ENCODE peak calls at places on chromosome 19, in six cellular contexts. One of them, this sample, is unnamed.

GRCh38 chr19:35265126-35265995 is 3.4 kb upstream of the USF2 start:
- DNase-seq in NCI-H1436: no peak
- DNase-seq in uterus: peak; percentile 23
- DNase-seq in Karpas-422: peak; percentile 50
- DNase-seq in M059J: peak; percentile 25
- DNase-seq in heart right ventricle: no peak
- DNase-seq in this sample: no peak

GRCh38 chr19:41928754-41929535 is 696 bp upstream of the ERFL start:
- DNase-seq in Karpas-422: peak; percentile 88
- DNase-seq in NCI-H1436: no peak
- DNase-seq in heart right ventricle: no peak
- DNase-seq in M059J: no peak
- DNase-seq in uterus: no peak
- DNase-seq in this sample: no peak

GRCh38 chr19:33158365-33158764 is 26.5 kb downstream of the WDR88 start:
- DNase-seq in Karpas-422: no peak
- DNase-seq in uterus: no peak
- DNase-seq in NCI-H1436: no peak
- DNase-seq in M059J: no peak
- DNase-seq in heart right ventricle: no peak
- DNase-seq in this sample: no peak

GRCh38 chr19:10964903-10965302 is 4.1 kb downstream of the SMARCA4 start:
- DNase-seq in heart right ventricle: no peak
- DNase-seq in Karpas-422: no peak
- DNase-seq in NCI-H1436: no peak
- DNase-seq in uterus: no peak
- DNase-seq in M059J: no peak
- DNase-seq in this sample: no peak

GRCh38 chr19:3586124-3586626 is 897 bp downstream of the GIPC3 start:
- DNase-seq in Karpas-422: peak; percentile 66
- DNase-seq in heart right ventricle: no peak
- DNase-seq in M059J: no peak
- DNase-seq in NCI-H1436: no peak
- DNase-seq in uterus: no peak
- DNase-seq in this sample: no peak

GRCh38 chr19:41299755-41300089 is 10.2 kb upstream of the CCDC97 start:
- DNase-seq in M059J: peak; percentile 43
- DNase-seq in Karpas-422: no peak
- DNase-seq in heart right ventricle: peak; percentile 64
- DNase-seq in NCI-H1436: no peak
- DNase-seq in uterus: peak; percentile 37
- DNase-seq in this sample: no peak

GRCh38 chr19:46862504-46862835 is 1.7 kb downstream of the ARHGAP35 start:
- DNase-seq in heart right ventricle: no peak
- DNase-seq in M059J: no peak
- DNase-seq in uterus: no peak
- DNase-seq in Karpas-422: no peak
- DNase-seq in NCI-H1436: no peak
- DNase-seq in this sample: no peak

GRCh38 chr19:47673426-47673825 is 39.8 kb upstream of the EHD2 start:
- DNase-seq in NCI-H1436: no peak
- DNase-seq in uterus: no peak
- DNase-seq in Karpas-422: no peak
- DNase-seq in heart right ventricle: no peak
- DNase-seq in M059J: no peak
- DNase-seq in this sample: no peak

GRCh38 chr19:51337861-51338562 is 3.9 kb downstream of the VSIG10L start:
- DNase-seq in M059J: no peak
- DNase-seq in NCI-H1436: no peak
- DNase-seq in uterus: no peak
- DNase-seq in Karpas-422: no peak
- DNase-seq in heart right ventricle: no peak
- DNase-seq in this sample: no peak

GRCh38 chr19:41599175-41599966 is 23.4 kb downstream of the CEACAM21 start:
- DNase-seq in Karpas-422: no peak
- DNase-seq in NCI-H1436: no peak
- DNase-seq in M059J: no peak
- DNase-seq in uterus: no peak
- DNase-seq in heart right ventricle: no peak
- DNase-seq in this sample: no peak

GRCh38 chr19:55117063-55117635 is 288 bp downstream of the PPP1R12C start:
- DNase-seq in Karpas-422: peak; percentile 68
- DNase-seq in heart right ventricle: peak; percentile 54
- DNase-seq in NCI-H1436: no peak
- DNase-seq in uterus: no peak
- DNase-seq in M059J: peak; percentile 12
- DNase-seq in this sample: peak; percentile 48

GRCh38 chr19:36060430-36060829 is 5.7 kb downstream of the WDR62 start:
- DNase-seq in heart right ventricle: peak; percentile 54
- DNase-seq in NCI-H1436: no peak
- DNase-seq in uterus: peak; percentile 41
- DNase-seq in Karpas-422: peak; percentile 77
- DNase-seq in M059J: peak; percentile 34
- DNase-seq in this sample: peak; percentile 16

GRCh38 chr19:58581227-58582141 is 8.3 kb upstream of the MZF1 start:
- DNase-seq in NCI-H1436: no peak
- DNase-seq in M059J: peak; percentile 17
- DNase-seq in uterus: peak; percentile 87
- DNase-seq in Karpas-422: peak; percentile 92
- DNase-seq in heart right ventricle: peak; percentile 89
- DNase-seq in this sample: peak; percentile 77

GRCh38 chr19:48393559-48394330 is at the start of gene GRIN2D:
- DNase-seq in uterus: no peak
- DNase-seq in M059J: peak; percentile 33
- DNase-seq in heart right ventricle: no peak
- DNase-seq in NCI-H1436: peak; percentile 46
- DNase-seq in Karpas-422: no peak
- DNase-seq in this sample: peak; percentile 74

GRCh38 chr19:17243340-17243853 is 2.3 kb downstream of the NR2F6 start:
- DNase-seq in heart right ventricle: no peak
- DNase-seq in uterus: no peak
- DNase-seq in Karpas-422: no peak
- DNase-seq in M059J: no peak
- DNase-seq in NCI-H1436: no peak
- DNase-seq in this sample: no peak

GRCh38 chr19:55691561-55692481 is 16.8 kb downstream of the EPN1 start:
- DNase-seq in NCI-H1436: no peak
- DNase-seq in M059J: no peak
- DNase-seq in Karpas-422: no peak
- DNase-seq in uterus: no peak
- DNase-seq in heart right ventricle: no peak
- DNase-seq in this sample: no peak

GRCh38 chr19:46218160-46218559 is 11.4 kb upstream of the IGFL1 start:
- DNase-seq in M059J: peak; percentile 31
- DNase-seq in uterus: no peak
- DNase-seq in NCI-H1436: no peak
- DNase-seq in heart right ventricle: no peak
- DNase-seq in Karpas-422: peak; percentile 74
- DNase-seq in this sample: peak; percentile 74

GRCh38 chr19:16076958-16077611 is 790 bp downstream of the TPM4 start:
- DNase-seq in heart right ventricle: peak; percentile 69
- DNase-seq in M059J: peak; percentile 39
- DNase-seq in uterus: no peak
- DNase-seq in NCI-H1436: peak; percentile 34
- DNase-seq in Karpas-422: peak; percentile 62
- DNase-seq in this sample: no peak

GRCh38 chr19:34588846-34589245 is 88.1 kb downstream of the SCGB2B2 start:
- DNase-seq in NCI-H1436: no peak
- DNase-seq in M059J: no peak
- DNase-seq in Karpas-422: no peak
- DNase-seq in uterus: no peak
- DNase-seq in heart right ventricle: no peak
- DNase-seq in this sample: no peak

GRCh38 chr19:4007836-4008539 is 452 bp downstream of the PIAS4 start:
- DNase-seq in heart right ventricle: no peak
- DNase-seq in NCI-H1436: no peak
- DNase-seq in uterus: peak; percentile 41
- DNase-seq in Karpas-422: peak; percentile 60
- DNase-seq in M059J: peak; percentile 17
- DNase-seq in this sample: no peak

GRCh38 chr19:39515551-39516191 is 732 bp downstream of the SELENOV start:
- DNase-seq in M059J: no peak
- DNase-seq in Karpas-422: no peak
- DNase-seq in NCI-H1436: no peak
- DNase-seq in heart right ventricle: no peak
- DNase-seq in uterus: no peak
- DNase-seq in this sample: no peak

GRCh38 chr19:8498295-8498694 is 4.1 kb downstream of the PRAM1 start:
- DNase-seq in uterus: no peak
- DNase-seq in M059J: no peak
- DNase-seq in heart right ventricle: no peak
- DNase-seq in NCI-H1436: no peak
- DNase-seq in Karpas-422: no peak
- DNase-seq in this sample: no peak

GRCh38 chr19:4636151-4636717 is 3.1 kb upstream of the TNFAIP8L1 start:
- DNase-seq in NCI-H1436: peak; percentile 66
- DNase-seq in Karpas-422: peak; percentile 86
- DNase-seq in heart right ventricle: peak; percentile 83
- DNase-seq in uterus: peak; percentile 66
- DNase-seq in M059J: peak; percentile 42
- DNase-seq in this sample: peak; percentile 68

GRCh38 chr19:40687525-40688016 is 2.9 kb downstream of the NUMBL start:
- DNase-seq in NCI-H1436: no peak
- DNase-seq in heart right ventricle: peak; percentile 81
- DNase-seq in Karpas-422: peak; percentile 91
- DNase-seq in M059J: no peak
- DNase-seq in uterus: peak; percentile 87
- DNase-seq in this sample: peak; percentile 41

GRCh38 chr19:46661735-46662592 is 982 bp upstream of the DACT3 start:
- DNase-seq in NCI-H1436: peak; percentile 85
- DNase-seq in heart right ventricle: peak; percentile 80
- DNase-seq in uterus: peak; percentile 86
- DNase-seq in Karpas-422: peak; percentile 87
- DNase-seq in M059J: peak; percentile 88
- DNase-seq in this sample: peak; percentile 89

GRCh38 chr19:27776020-27776419 is 1436.9 kb downstream of the UQCRFS1 start:
- DNase-seq in M059J: peak; percentile 27
- DNase-seq in NCI-H1436: no peak
- DNase-seq in Karpas-422: peak; percentile 69
- DNase-seq in heart right ventricle: no peak
- DNase-seq in uterus: no peak
- DNase-seq in this sample: peak; percentile 3

GRCh38 chr19:48351341-48351752 is 12.4 kb downstream of the TMEM143 start:
- DNase-seq in M059J: peak; percentile 59
- DNase-seq in uterus: no peak
- DNase-seq in Karpas-422: peak; percentile 93
- DNase-seq in heart right ventricle: peak; percentile 78
- DNase-seq in NCI-H1436: peak; percentile 42
- DNase-seq in this sample: peak; percentile 83

GRCh38 chr19:14053032-14053431 is 8.8 kb downstream of the PALM3 start:
- DNase-seq in Karpas-422: no peak
- DNase-seq in uterus: no peak
- DNase-seq in NCI-H1436: no peak
- DNase-seq in M059J: no peak
- DNase-seq in heart right ventricle: no peak
- DNase-seq in this sample: no peak

GRCh38 chr19:2542341-2543069 is 66.6 kb downstream of the GADD45B start:
- DNase-seq in Karpas-422: no peak
- DNase-seq in uterus: no peak
- DNase-seq in NCI-H1436: no peak
- DNase-seq in heart right ventricle: no peak
- DNase-seq in M059J: peak; percentile 53
- DNase-seq in this sample: no peak

GRCh38 chr19:2041686-2042484 is 9.2 kb downstream of the MKNK2 start:
- DNase-seq in Karpas-422: peak; percentile 98
- DNase-seq in uterus: peak; percentile 99
- DNase-seq in M059J: no peak
- DNase-seq in NCI-H1436: peak; percentile 93
- DNase-seq in heart right ventricle: peak; percentile 99
- DNase-seq in this sample: peak; percentile 95

GRCh38 chr19:32581704-32582164 is 744 bp downstream of the PDCD5 start:
- DNase-seq in NCI-H1436: no peak
- DNase-seq in Karpas-422: no peak
- DNase-seq in heart right ventricle: peak; percentile 37
- DNase-seq in uterus: no peak
- DNase-seq in M059J: peak; percentile 47
- DNase-seq in this sample: peak; percentile 72

GRCh38 chr19:19263886-19264487 is 9.1 kb downstream of the TM6SF2 start:
- DNase-seq in Karpas-422: no peak
- DNase-seq in heart right ventricle: no peak
- DNase-seq in M059J: no peak
- DNase-seq in uterus: no peak
- DNase-seq in NCI-H1436: no peak
- DNase-seq in this sample: no peak

GRCh38 chr19:28627669-28628068 is 585.3 kb downstream of the UQCRFS1 start:
- DNase-seq in Karpas-422: no peak
- DNase-seq in uterus: no peak
- DNase-seq in NCI-H1436: no peak
- DNase-seq in heart right ventricle: no peak
- DNase-seq in M059J: no peak
- DNase-seq in this sample: no peak